ENCODE peak calls at places on chromosomes 6 and 20, in six cellular contexts. W, Z, A, C, I and L are unnamed samples.

GRCh38 chr6:18501313-18502013 is 114.3 kb downstream of the RNF144B start:
- DNase-seq in W (no peak), Z (peak), A (peak), C (no peak), I (no peak), L (no peak)

GRCh38 chr6:83511901-83512681 is at the start of gene PRSS35:
- DNase-seq in W (peak), Z (no peak), A (no peak), C (peak), I (no peak), L (peak)

GRCh38 chr20:31596831-31597482 is 8.1 kb upstream of the ID1 start:
- DNase-seq in W (no peak), Z (no peak), A (no peak), C (peak), I (no peak), L (no peak)

GRCh38 chr6:157976345-157977175 is 5.1 kb upstream of the SYNJ2 start:
- DNase-seq in W (no peak), Z (no peak), A (no peak), C (no peak), I (no peak), L (no peak)

GRCh38 chr6:81384921-81385320 is 367.6 kb downstream of the TENT5A start:
- DNase-seq in W (no peak), Z (no peak), A (no peak), C (no peak), I (no peak), L (no peak)

GRCh38 chr20:25044660-25045342 is 13.1 kb downstream of the ACSS1 start:
- DNase-seq in W (no peak), Z (no peak), A (no peak), C (no peak), I (no peak), L (no peak)

GRCh38 chr6:2102966-2103365 is 142.4 kb downstream of the GMDS start:
- DNase-seq in W (no peak), Z (no peak), A (no peak), C (no peak), I (no peak), L (no peak)

GRCh38 chr6:133958782-133959181 is 5.8 kb downstream of the TBPL1 start:
- DNase-seq in W (no peak), Z (no peak), A (no peak), C (no peak), I (no peak), L (no peak)

GRCh38 chr20:23889775-23890187 is 10.2 kb upstream of the CST5 start:
- DNase-seq in W (peak), Z (no peak), A (no peak), C (peak), I (peak), L (no peak)

GRCh38 chr6:157266274-157267101 is 56.8 kb downstream of the TMEM242 start:
- DNase-seq in W (no peak), Z (no peak), A (no peak), C (no peak), I (no peak), L (no peak)

GRCh38 chr20:2816030-2816582 is at the start of gene TMEM239:
- DNase-seq in W (no peak), Z (no peak), A (no peak), C (no peak), I (no peak), L (peak)

GRCh38 chr20:36173451-36173933 is 19.0 kb downstream of the EPB41L1 start:
- DNase-seq in W (peak), Z (no peak), A (no peak), C (peak), I (no peak), L (no peak)

GRCh38 chr20:33704197-33704924 is 15.7 kb downstream of the PXMP4 start:
- DNase-seq in W (no peak), Z (no peak), A (no peak), C (no peak), I (no peak), L (no peak)

DNA sequence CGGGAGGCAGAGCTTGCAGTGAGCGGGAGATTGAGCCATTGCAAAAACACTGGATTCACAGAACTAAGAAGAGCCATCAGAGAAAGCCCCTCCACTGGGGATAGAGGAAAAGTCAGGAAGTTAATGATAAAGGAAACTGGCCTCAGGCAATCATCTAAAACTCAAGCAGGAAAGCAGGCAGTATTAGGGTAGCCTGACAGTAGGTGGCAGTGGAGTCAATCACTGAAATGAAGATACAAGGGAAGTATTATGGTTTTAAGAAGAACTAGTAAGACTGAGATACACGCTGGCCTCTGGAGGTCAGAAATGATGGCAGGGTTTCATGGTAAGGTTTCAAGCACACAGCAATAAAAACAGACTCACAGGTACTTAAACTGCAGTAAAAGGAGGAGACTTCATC is 578.3 kb downstream of the HACE1 start:
- DNase-seq in W (no peak), Z (no peak), A (no peak), C (peak), I (peak), L (no peak)
- TF ChIP-seq CTCF in W (peak), Z (no peak), A (no peak), C (peak), I (peak), L (no peak)

GRCh38 chr6:68139130-68139529 is 496.0 kb upstream of the ADGRB3 start:
- DNase-seq in W (no peak), Z (no peak), A (no peak), C (peak), I (no peak), L (no peak)
- TF ChIP-seq CTCF in W (no peak), Z (no peak), A (no peak), C (no peak), I (no peak), L (no peak)

DNA sequence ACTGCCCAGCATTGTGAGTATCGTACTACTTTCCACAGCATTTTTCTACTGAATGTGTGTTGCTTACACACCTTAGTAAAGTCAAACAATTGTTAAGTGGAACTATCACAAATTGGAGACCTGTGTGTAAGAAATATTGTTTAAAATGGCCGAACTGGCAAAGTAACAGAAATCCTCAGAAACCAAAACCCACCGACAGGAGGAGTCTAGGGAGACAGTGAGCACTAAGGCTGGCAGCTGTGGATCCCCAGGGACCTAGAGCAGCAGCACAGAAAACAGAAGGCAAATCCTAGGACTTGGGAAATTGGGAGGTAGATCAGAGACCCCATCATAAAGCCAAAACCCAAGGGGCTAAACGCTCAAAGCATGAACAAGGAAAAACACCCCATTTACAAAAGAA is 69.9 kb downstream of the SESN1 start:
- DNase-seq in W (peak), Z (no peak), A (no peak), C (peak), I (no peak), L (no peak)
- TF ChIP-seq CTCF in W (peak), Z (no peak), A (no peak), C (peak), I (no peak), L (no peak)

DNA sequence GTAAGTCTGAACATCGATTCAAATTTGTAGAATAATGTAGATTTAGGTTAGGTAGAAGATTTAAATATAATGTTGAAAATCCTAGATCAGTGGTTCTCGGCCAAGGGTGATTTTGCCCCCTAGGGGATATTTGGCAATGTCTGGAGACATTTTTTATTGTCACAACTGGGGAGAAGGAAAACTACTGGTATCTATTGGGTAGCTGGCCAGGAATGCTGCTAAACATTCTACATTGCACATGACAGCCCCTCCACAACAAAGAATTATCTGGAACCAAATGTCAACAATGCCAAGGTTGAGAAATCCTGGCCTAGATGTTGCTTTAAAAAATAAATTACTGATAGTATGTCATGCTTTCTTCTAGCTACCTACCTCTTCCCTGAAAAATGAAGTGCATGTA is 76.1 kb downstream of the HIVEP2 start:
- DNase-seq in W (no peak), Z (no peak), A (no peak), C (no peak), I (no peak), L (no peak)
- TF ChIP-seq CTCF in W (peak), Z (no peak), A (no peak), C (peak), I (peak), L (peak)

GRCh38 chr20:47062226-47062880 is 167.7 kb downstream of the EYA2 start:
- DNase-seq in W (no peak), Z (no peak), A (no peak), C (no peak), I (no peak), L (no peak)

GRCh38 chr20:47063407-47063806 is 168.8 kb downstream of the EYA2 start:
- DNase-seq in W (no peak), Z (no peak), A (no peak), C (no peak), I (no peak), L (no peak)

GRCh38 chr20:47061549-47061948 is 166.9 kb downstream of the EYA2 start:
- DNase-seq in W (no peak), Z (no peak), A (no peak), C (no peak), I (no peak), L (no peak)

GRCh38 chr20:47066484-47067270 is 172.0 kb downstream of the EYA2 start:
- DNase-seq in W (no peak), Z (no peak), A (no peak), C (no peak), I (no peak), L (no peak)

GRCh38 chr20:47063808-47064207 is 169.2 kb downstream of the EYA2 start:
- DNase-seq in W (no peak), Z (no peak), A (no peak), C (no peak), I (no peak), L (no peak)
- TF ChIP-seq CTCF in W (no peak), Z (no peak), A (no peak), C (peak), I (no peak), L (no peak)

GRCh38 chr6:138528137-138528536 is 28.8 kb upstream of the NHSL1 start:
- DNase-seq in W (no peak), Z (no peak), A (no peak), C (no peak), I (no peak), L (no peak)

GRCh38 chr6:138531387-138531786 is 32.1 kb upstream of the NHSL1 start:
- DNase-seq in W (no peak), Z (no peak), A (no peak), C (no peak), I (no peak), L (no peak)

GRCh38 chr6:138527376-138528092 is 28.2 kb upstream of the NHSL1 start:
- DNase-seq in W (no peak), Z (no peak), A (no peak), C (peak), I (no peak), L (no peak)

GRCh38 chr6:138528986-138529385 is 29.7 kb upstream of the NHSL1 start:
- DNase-seq in W (no peak), Z (no peak), A (no peak), C (no peak), I (no peak), L (no peak)

GRCh38 chr6:138529510-138529909 is 30.2 kb upstream of the NHSL1 start:
- DNase-seq in W (no peak), Z (no peak), A (no peak), C (peak), I (no peak), L (no peak)
- TF ChIP-seq CTCF in W (no peak), Z (peak), A (no peak), C (peak), I (no peak), L (no peak)

DNA sequence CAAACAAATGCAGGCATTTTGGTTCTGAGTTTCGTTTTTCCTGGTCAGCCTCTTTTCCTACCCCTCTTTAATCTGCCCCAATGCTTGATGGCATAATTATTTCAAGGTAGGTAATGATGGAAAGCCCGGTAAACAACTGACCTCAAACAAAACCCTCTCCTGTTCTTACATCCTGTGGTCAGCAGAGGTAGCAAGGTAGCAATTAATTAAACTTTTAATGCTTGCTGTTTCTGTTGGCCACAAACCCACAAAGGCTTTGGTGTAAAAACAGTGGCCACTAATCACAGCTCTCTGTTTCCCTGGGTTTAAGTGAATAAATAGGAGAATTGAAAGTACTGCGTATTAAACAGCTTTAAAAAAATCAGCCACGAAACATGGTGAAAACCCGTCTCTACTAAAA is 261.5 kb upstream of the SOX4 start:
- DNase-seq in W (no peak), Z (no peak), A (no peak), C (no peak), I (no peak), L (no peak)
- TF ChIP-seq CTCF in W (no peak), Z (no peak), A (no peak), C (peak), I (no peak), L (no peak)